ENCODE peak calls at places on chromosomes 6 and 20, in six cellular contexts. One of them, this sample, is unnamed.

GRCh38 chr6:34602318-34603111 is 46.4 kb upstream of the SPDEF start:
- DNase-seq in Right ventricle myocardium inferior: no peak
- DNase-seq in A172: no peak
- DNase-seq in D341Med: peak; percentile 71
- DNase-seq in GM10248: no peak
- DNase-seq in GM20000: no peak
- DNase-seq in this sample: no peak

GRCh38 chr6:125149256-125150144 is 4.1 kb upstream of the TPD52L1 start:
- DNase-seq in D341Med: no peak
- DNase-seq in GM10248: no peak
- DNase-seq in Right ventricle myocardium inferior: no peak
- DNase-seq in GM20000: no peak
- DNase-seq in A172: peak; percentile 74
- DNase-seq in this sample: no peak

GRCh38 chr6:110331816-110332215 is 26.3 kb downstream of the METTL24 start:
- DNase-seq in GM10248: no peak
- DNase-seq in Right ventricle myocardium inferior: no peak
- DNase-seq in D341Med: peak; percentile 81
- DNase-seq in GM20000: no peak
- DNase-seq in A172: no peak
- DNase-seq in this sample: no peak

GRCh38 chr6:27312146-27312949 is at the start of gene POM121L2:
- DNase-seq in D341Med: peak; percentile 86
- DNase-seq in GM20000: peak; percentile 68
- DNase-seq in GM10248: peak; percentile 76
- DNase-seq in Right ventricle myocardium inferior: no peak
- DNase-seq in A172: no peak
- DNase-seq in this sample: no peak

GRCh38 chr6:142925575-142926110 is 19.3 kb downstream of the HIVEP2 start:
- DNase-seq in GM10248: no peak
- DNase-seq in Right ventricle myocardium inferior: no peak
- DNase-seq in D341Med: no peak
- DNase-seq in GM20000: no peak
- DNase-seq in A172: no peak
- DNase-seq in this sample: no peak

GRCh38 chr20:61835301-61835700 is 230.4 kb downstream of the TAF4 start:
- DNase-seq in A172: peak; percentile 62
- DNase-seq in GM20000: no peak
- DNase-seq in GM10248: no peak
- DNase-seq in Right ventricle myocardium inferior: no peak
- DNase-seq in D341Med: no peak
- DNase-seq in this sample: no peak

GRCh38 chr6:138815797-138816528 is 20.1 kb downstream of the ECT2L start:
- DNase-seq in GM20000: peak; percentile 56
- DNase-seq in Right ventricle myocardium inferior: no peak
- DNase-seq in A172: peak; percentile 53
- DNase-seq in GM10248: peak; percentile 59
- DNase-seq in D341Med: peak; percentile 56
- DNase-seq in this sample: no peak

GRCh38 chr20:6265204-6265904 is 142.5 kb upstream of the FERMT1 start:
- DNase-seq in D341Med: peak; percentile 37
- DNase-seq in GM20000: peak; percentile 17
- DNase-seq in Right ventricle myocardium inferior: no peak
- DNase-seq in A172: peak; percentile 14
- DNase-seq in GM10248: peak; percentile 19
- DNase-seq in this sample: no peak

GRCh38 chr20:17673082-17673481 is 9.0 kb downstream of the RRBP1 start:
- DNase-seq in GM20000: no peak
- DNase-seq in GM10248: no peak
- DNase-seq in A172: no peak
- DNase-seq in Right ventricle myocardium inferior: no peak
- DNase-seq in D341Med: no peak
- DNase-seq in this sample: no peak

GRCh38 chr6:30845183-30845582 is 39.1 kb upstream of the DDR1 start:
- DNase-seq in GM10248: no peak
- DNase-seq in D341Med: no peak
- DNase-seq in A172: no peak
- DNase-seq in Right ventricle myocardium inferior: no peak
- DNase-seq in GM20000: no peak
- DNase-seq in this sample: no peak

GRCh38 chr6:39892490-39893129 is 41.7 kb downstream of the MOCS1 start:
- DNase-seq in GM20000: peak; percentile 60
- DNase-seq in D341Med: peak; percentile 64
- DNase-seq in GM10248: peak; percentile 58
- DNase-seq in Right ventricle myocardium inferior: no peak
- DNase-seq in A172: peak; percentile 37
- DNase-seq in this sample: peak; percentile 25

GRCh38 chr6:68976260-68976659 is 341.2 kb downstream of the ADGRB3 start:
- DNase-seq in Right ventricle myocardium inferior: no peak
- DNase-seq in GM20000: no peak
- DNase-seq in A172: no peak
- DNase-seq in D341Med: no peak
- DNase-seq in GM10248: no peak
- DNase-seq in this sample: no peak

This sample was measured in substantia nigra.